ENCODE peak calls at places on chromosome 10, in nine cellular contexts. N, K, F, I, Y, M, A, G and H are unnamed samples.

GRCh38 chr10:49408437-49409306 is 12.8 kb upstream of the DRGX start:
- DNase-seq in I (no peak), A (no peak), F (no peak), K (no peak), M (no peak), N (no peak), G (no peak), Y (no peak), H (no peak)

GRCh38 chr10:85527610-85528317 is 838.8 kb downstream of the GRID1 start:
- DNase-seq in G (no peak), N (no peak), F (no peak), I (no peak), A (peak), M (no peak), Y (peak), K (no peak), H (no peak)

GRCh38 chr10:79155301-79156081 is 86.7 kb downstream of the ZMIZ1 start:
- DNase-seq in Y (peak), G (no peak), A (no peak), F (no peak), M (no peak), I (no peak), N (no peak), K (no peak), H (no peak)

GRCh38 chr10:111234234-111234633 is 157.4 kb downstream of the ADRA2A start:
- DNase-seq in K (no peak), M (no peak), G (no peak), Y (no peak), A (no peak), N (no peak), I (no peak), F (no peak), H (no peak)

GRCh38 chr10:103884681-103885139 is 29.3 kb upstream of the SH3PXD2A start:
- DNase-seq in M (peak), A (peak), G (no peak), N (peak), I (peak), K (peak), F (peak), Y (peak), H (no peak)

GRCh38 chr10:27470890-27471289 is 33.2 kb upstream of the RAB18 start:
- DNase-seq in G (no peak), K (no peak), N (no peak), F (no peak), M (no peak), A (no peak), Y (no peak), I (no peak), H (no peak)

GRCh38 chr10:121078672-121079102 is 227.5 kb downstream of the WDR11 start:
- DNase-seq in A (no peak), F (no peak), N (no peak), I (no peak), G (no peak), K (no peak), M (no peak), Y (peak), H (no peak)

GRCh38 chr10:31780717-31781116 is 147.9 kb downstream of the ARHGAP12 start:
- DNase-seq in Y (no peak), G (no peak), A (no peak), M (no peak), I (no peak), K (no peak), F (no peak), N (no peak), H (no peak)

GRCh38 chr10:97463363-97464132 is 17.6 kb downstream of the ZDHHC16 start:
- DNase-seq in N (no peak), I (no peak), F (peak), G (no peak), M (peak), A (peak), Y (peak), K (no peak), H (peak)

GRCh38 chr10:25556457-25556856 is 377.6 kb upstream of the MYO3A start:
- DNase-seq in N (no peak), A (no peak), K (no peak), M (no peak), Y (peak), G (no peak), I (no peak), F (no peak), H (no peak)

GRCh38 chr10:102437515-102437914 is 5.1 kb upstream of the CUEDC2 start:
- DNase-seq in I (no peak), K (no peak), F (no peak), N (no peak), Y (no peak), G (no peak), M (no peak), A (no peak), H (no peak)

GRCh38 chr10:122864901-122865300 is 14.5 kb downstream of the FAM24B start:
- DNase-seq in N (no peak), Y (peak), G (no peak), K (no peak), M (no peak), I (no peak), F (no peak), A (no peak), H (no peak)

GRCh38 chr10:69709366-69709941 is 79.4 kb downstream of the FAM241B start:
- DNase-seq in N (no peak), Y (no peak), A (no peak), M (peak), G (no peak), F (no peak), I (no peak), K (no peak), H (no peak)

GRCh38 chr10:56327117-56327516 is 33.9 kb downstream of the ZWINT start:
- DNase-seq in I (no peak), F (no peak), Y (no peak), G (no peak), M (no peak), N (no peak), K (no peak), A (no peak), H (no peak)

GRCh38 chr10:5526691-5527331 is 2.0 kb downstream of the CALML3 start:
- DNase-seq in K (no peak), G (no peak), Y (no peak), A (no peak), I (no peak), F (no peak), N (no peak), M (no peak), H (no peak)

GRCh38 chr10:113704637-113705343 is 25.1 kb downstream of the CASP7 start:
- DNase-seq in G (no peak), M (peak), N (no peak), A (peak), K (no peak), Y (peak), I (no peak), F (peak), H (no peak)

GRCh38 chr10:101896466-101896865 is 52.9 kb upstream of the KCNIP2 start:
- DNase-seq in K (no peak), N (no peak), G (no peak), F (no peak), I (no peak), Y (no peak), A (no peak), M (no peak), H (no peak)

GRCh38 chr10:110629680-110630191 is 14.4 kb upstream of the RBM20 start:
- DNase-seq in F (no peak), G (no peak), N (no peak), I (no peak), Y (no peak), M (no peak), K (no peak), A (no peak), H (no peak)

GRCh38 chr10:115818015-115818414 is 455.0 kb downstream of the GFRA1 start:
- DNase-seq in Y (peak), I (no peak), F (no peak), N (no peak), M (no peak), G (no peak), K (no peak), A (no peak), H (no peak)

GRCh38 chr10:88592425-88592824 is 5.9 kb downstream of the LIPJ start:
- DNase-seq in F (no peak), M (no peak), N (no peak), G (no peak), A (no peak), Y (peak), K (no peak), I (no peak), H (no peak)

GRCh38 chr10:115903845-115904244 is 369.2 kb downstream of the GFRA1 start:
- DNase-seq in F (no peak), Y (no peak), I (no peak), N (no peak), K (no peak), G (no peak), M (no peak), A (no peak), H (no peak)

GRCh38 chr10:98249134-98249533 is 18.9 kb downstream of the LOXL4 start:
- DNase-seq in I (no peak), N (no peak), F (no peak), A (no peak), M (no peak), Y (no peak), K (no peak), G (no peak), H (no peak)

GRCh38 chr10:126175586-126176258 is 212.6 kb downstream of the ADAM12 start:
- DNase-seq in A (no peak), G (no peak), N (no peak), K (no peak), M (no peak), I (no peak), Y (no peak), F (no peak), H (no peak)

GRCh38 chr10:35940067-35940989 is 298.2 kb upstream of the FZD8 start:
- DNase-seq in Y (no peak), F (peak), G (no peak), N (no peak), A (no peak), I (no peak), K (no peak), M (no peak), H (no peak)

GRCh38 chr10:125201108-125201524 is 40.8 kb upstream of the CTBP2 start:
- DNase-seq in N (no peak), G (no peak), F (no peak), I (no peak), K (peak), M (no peak), Y (peak), A (no peak), H (no peak)

GRCh38 chr10:62437696-62438095 is 63.5 kb downstream of the ZNF365 start:
- DNase-seq in A (peak), I (no peak), G (no peak), K (no peak), M (peak), F (peak), N (no peak), Y (peak), H (no peak)

GRCh38 chr10:49284356-49284755 is 14.6 kb upstream of the C10orf71 start:
- DNase-seq in N (no peak), Y (no peak), I (no peak), M (no peak), F (no peak), A (no peak), G (no peak), K (no peak), H (no peak)

GRCh38 chr10:123227706-123228105 is 73.5 kb downstream of the BUB3 start:
- DNase-seq in N (no peak), A (no peak), K (no peak), M (no peak), G (no peak), I (no peak), F (no peak), Y (peak), H (no peak)

GRCh38 chr10:45515630-45516029 is 141.6 kb downstream of the ALOX5 start:
- DNase-seq in K (no peak), G (no peak), N (no peak), M (no peak), F (no peak), A (no peak), I (no peak), Y (no peak), H (no peak)

GRCh38 chr10:107031981-107032699 is 132.4 kb downstream of the SORCS1 start:
- DNase-seq in Y (no peak), F (no peak), I (no peak), N (no peak), M (no peak), A (no peak), G (no peak), K (no peak), H (no peak)

GRCh38 chr10:614772-615582 is 74.5 kb downstream of the DIP2C start:
- DNase-seq in A (no peak), G (peak), Y (no peak), F (no peak), K (no peak), M (no peak), N (peak), I (no peak), H (peak)

GRCh38 chr10:45377858-45378257 is 3.8 kb downstream of the ALOX5 start:
- DNase-seq in K (no peak), N (no peak), Y (no peak), F (no peak), M (no peak), G (no peak), A (no peak), I (no peak), H (no peak)

GRCh38 chr10:61284222-61284890 is 168.8 kb downstream of the TMEM26 start:
- DNase-seq in K (no peak), I (peak), Y (peak), A (no peak), G (no peak), M (peak), N (no peak), F (peak), H (no peak)

GRCh38 chr10:34916368-34916767 is 101.3 kb upstream of the PARD3 start:
- DNase-seq in I (no peak), K (no peak), Y (peak), G (peak), M (no peak), A (no peak), F (peak), N (no peak), H (no peak)

GRCh38 chr10:72847681-72848080 is 45.9 kb upstream of the OIT3 start:
- DNase-seq in F (no peak), Y (peak), A (no peak), I (no peak), K (no peak), N (no peak), M (no peak), G (no peak), H (no peak)

GRCh38 chr10:60572511-60573194 is 183.0 kb upstream of the ANK3 start:
- DNase-seq in N (peak), G (peak), M (peak), Y (peak), I (no peak), A (peak), K (no peak), F (peak), H (peak)

GRCh38 chr10:33066558-33067236 is 108.7 kb upstream of the ITGB1 start:
- DNase-seq in N (no peak), F (no peak), Y (peak), G (no peak), K (no peak), A (no peak), I (no peak), M (no peak), H (no peak)

GRCh38 chr10:108629843-108630242 is 1293.5 kb downstream of the XPNPEP1 start:
- DNase-seq in K (no peak), I (no peak), N (no peak), A (no peak), M (no peak), Y (no peak), F (no peak), G (no peak), H (no peak)